ENCODE peak calls at places on chromosomes 12 and 14, in ten cellular contexts. One of them, this sample, is unnamed.

GRCh38 chr14:34203271-34203722 is 252.4 kb upstream of the EGLN3 start:
- DNase-seq in heart left ventricle: no peak
- DNase-seq in mucosa of descending colon: no peak
- DNase-seq in M059J: no peak
- DNase-seq in NB4: peak; percentile 31
- DNase-seq in RWPE1: peak; percentile 31
- DNase-seq in erythroblast: no peak
- DNase-seq in GM04504: no peak
- DNase-seq in progenitor cell of endocrine pancreas: no peak
- DNase-seq in neural crest cell: no peak
- DNase-seq in this sample: no peak

GRCh38 chr14:75514673-75515630 is 7.3 kb upstream of the BATF start:
- DNase-seq in heart left ventricle: no peak
- DNase-seq in mucosa of descending colon: peak; percentile 29
- DNase-seq in M059J: peak; percentile 39
- DNase-seq in NB4: peak; percentile 87
- DNase-seq in RWPE1: no peak
- DNase-seq in erythroblast: no peak
- DNase-seq in GM04504: peak; percentile 1
- DNase-seq in progenitor cell of endocrine pancreas: no peak
- DNase-seq in neural crest cell: no peak
- DNase-seq in this sample: no peak

GRCh38 chr12:32261638-32262037 is 137.7 kb upstream of the FGD4 start:
- DNase-seq in heart left ventricle: no peak
- DNase-seq in mucosa of descending colon: no peak
- DNase-seq in M059J: no peak
- DNase-seq in NB4: peak; percentile 29
- DNase-seq in RWPE1: no peak
- DNase-seq in erythroblast: peak; percentile 32
- DNase-seq in GM04504: no peak
- DNase-seq in progenitor cell of endocrine pancreas: no peak
- DNase-seq in neural crest cell: no peak
- DNase-seq in this sample: no peak

GRCh38 chr12:3263282-3263681 is 186.1 kb downstream of the TSPAN9 start:
- DNase-seq in heart left ventricle: no peak
- DNase-seq in mucosa of descending colon: no peak
- DNase-seq in M059J: no peak
- DNase-seq in NB4: no peak
- DNase-seq in RWPE1: no peak
- DNase-seq in erythroblast: no peak
- DNase-seq in GM04504: no peak
- DNase-seq in progenitor cell of endocrine pancreas: no peak
- DNase-seq in neural crest cell: no peak
- DNase-seq in this sample: no peak

GRCh38 chr12:24562761-24563392 is 386.0 kb downstream of the BCAT1 start:
- DNase-seq in heart left ventricle: peak; percentile 77
- DNase-seq in mucosa of descending colon: peak; percentile 6
- DNase-seq in M059J: peak; percentile 63
- DNase-seq in NB4: no peak
- DNase-seq in RWPE1: no peak
- DNase-seq in erythroblast: no peak
- DNase-seq in GM04504: no peak
- DNase-seq in progenitor cell of endocrine pancreas: peak; percentile 63
- DNase-seq in neural crest cell: peak; percentile 48
- DNase-seq in this sample: no peak

GRCh38 chr12:52307836-52308806 is 13.1 kb downstream of the KRT83 start:
- DNase-seq in heart left ventricle: no peak
- DNase-seq in mucosa of descending colon: peak; percentile 47
- DNase-seq in M059J: peak; percentile 59
- DNase-seq in NB4: peak; percentile 71
- DNase-seq in RWPE1: peak; percentile 38
- DNase-seq in erythroblast: peak; percentile 7
- DNase-seq in GM04504: no peak
- DNase-seq in progenitor cell of endocrine pancreas: peak; percentile 39
- DNase-seq in neural crest cell: peak; percentile 69
- DNase-seq in this sample: no peak

GRCh38 chr14:62126885-62127478 is 364.8 kb downstream of the SNAPC1 start:
- DNase-seq in heart left ventricle: no peak
- DNase-seq in mucosa of descending colon: peak; percentile 34
- DNase-seq in M059J: peak; percentile 58
- DNase-seq in NB4: peak; percentile 58
- DNase-seq in RWPE1: peak; percentile 47
- DNase-seq in erythroblast: peak; percentile 51
- DNase-seq in GM04504: peak; percentile 23
- DNase-seq in progenitor cell of endocrine pancreas: no peak
- DNase-seq in neural crest cell: no peak
- DNase-seq in this sample: no peak

GRCh38 chr14:51784466-51784865 is 75.9 kb upstream of the GNG2 start:
- DNase-seq in heart left ventricle: no peak
- DNase-seq in mucosa of descending colon: no peak
- DNase-seq in M059J: no peak
- DNase-seq in NB4: no peak
- DNase-seq in RWPE1: no peak
- DNase-seq in erythroblast: no peak
- DNase-seq in GM04504: no peak
- DNase-seq in progenitor cell of endocrine pancreas: no peak
- DNase-seq in neural crest cell: no peak
- DNase-seq in this sample: no peak

GRCh38 chr12:111462134-111462821 is 56.6 kb downstream of the SH2B3 start:
- DNase-seq in heart left ventricle: no peak
- DNase-seq in mucosa of descending colon: no peak
- DNase-seq in M059J: no peak
- DNase-seq in NB4: peak; percentile 50
- DNase-seq in RWPE1: no peak
- DNase-seq in erythroblast: no peak
- DNase-seq in GM04504: peak; percentile 65
- DNase-seq in progenitor cell of endocrine pancreas: no peak
- DNase-seq in neural crest cell: no peak
- DNase-seq in this sample: no peak

GRCh38 chr12:132672116-132672515 is 15.0 kb downstream of the POLE start:
- DNase-seq in heart left ventricle: no peak
- DNase-seq in mucosa of descending colon: no peak
- DNase-seq in M059J: no peak
- DNase-seq in NB4: no peak
- DNase-seq in RWPE1: no peak
- DNase-seq in erythroblast: no peak
- DNase-seq in GM04504: no peak
- DNase-seq in progenitor cell of endocrine pancreas: no peak
- DNase-seq in neural crest cell: no peak
- DNase-seq in this sample: no peak

GRCh38 chr12:53060721-53061276 is 10.9 kb downstream of the TNS2 start:
- DNase-seq in heart left ventricle: no peak
- DNase-seq in mucosa of descending colon: no peak
- DNase-seq in M059J: no peak
- DNase-seq in NB4: no peak
- DNase-seq in RWPE1: no peak
- DNase-seq in erythroblast: no peak
- DNase-seq in GM04504: no peak
- DNase-seq in progenitor cell of endocrine pancreas: no peak
- DNase-seq in neural crest cell: no peak
- DNase-seq in this sample: no peak

GRCh38 chr14:73457935-73458218 is 469 bp downstream of the NUMB start:
- DNase-seq in heart left ventricle: peak; percentile 69
- DNase-seq in mucosa of descending colon: peak; percentile 59
- DNase-seq in M059J: peak; percentile 32
- DNase-seq in NB4: no peak
- DNase-seq in RWPE1: peak; percentile 48
- DNase-seq in erythroblast: peak; percentile 61
- DNase-seq in GM04504: peak; percentile 7
- DNase-seq in progenitor cell of endocrine pancreas: no peak
- DNase-seq in neural crest cell: no peak
- DNase-seq in this sample: no peak

GRCh38 chr12:11688379-11688778 is 38.9 kb downstream of the ETV6 start:
- DNase-seq in heart left ventricle: no peak
- DNase-seq in mucosa of descending colon: no peak
- DNase-seq in M059J: no peak
- DNase-seq in NB4: no peak
- DNase-seq in RWPE1: no peak
- DNase-seq in erythroblast: no peak
- DNase-seq in GM04504: no peak
- DNase-seq in progenitor cell of endocrine pancreas: no peak
- DNase-seq in neural crest cell: no peak
- DNase-seq in this sample: no peak

GRCh38 chr12:107372229-107372658 is 278.9 kb upstream of the CRY1 start:
- DNase-seq in heart left ventricle: no peak
- DNase-seq in mucosa of descending colon: no peak
- DNase-seq in M059J: peak; percentile 18
- DNase-seq in NB4: peak; percentile 74
- DNase-seq in RWPE1: peak; percentile 34
- DNase-seq in erythroblast: no peak
- DNase-seq in GM04504: no peak
- DNase-seq in progenitor cell of endocrine pancreas: no peak
- DNase-seq in neural crest cell: no peak
- DNase-seq in this sample: no peak

This sample was measured in keratinocyte.